ENCODE peak calls at places on chromosomes 6 and 20, in seven cellular contexts. One of them, this sample, is unnamed. For H3K36me3, the result is how much of the 10 kb centered on the place peaks cover.

GRCh38 chr6:142409794-142410193 is 108.0 kb downstream of the ADGRG6 start:
- DNase-seq in PC-9: no peak
- DNase-seq in hepatocyte: no peak
- DNase-seq in psoas muscle: no peak
- DNase-seq in heart left ventricle: no peak
- DNase-seq in left ventricle myocardium inferior: no peak
- DNase-seq in GM23338: no peak
- DNase-seq in this sample: no peak

GRCh38 chr6:48101277-48101676 is 9.7 kb downstream of the PTCHD4 start:
- DNase-seq in PC-9: no peak
- DNase-seq in hepatocyte: no peak
- DNase-seq in psoas muscle: no peak
- DNase-seq in left ventricle myocardium inferior: no peak
- DNase-seq in heart left ventricle: no peak
- DNase-seq in GM23338: no peak
- DNase-seq in this sample: peak

GRCh38 chr20:47897461-47897860 is 112.2 kb upstream of the SULF2 start:
- DNase-seq in PC-9: no peak
- DNase-seq in psoas muscle: no peak
- DNase-seq in left ventricle myocardium inferior: no peak
- DNase-seq in GM23338: no peak
- DNase-seq in heart left ventricle: no peak
- DNase-seq in hepatocyte: no peak
- DNase-seq in this sample: no peak

GRCh38 chr6:136762022-136762975 is 30.0 kb downstream of the MAP3K5 start:
- DNase-seq in GM23338: no peak
- DNase-seq in PC-9: no peak
- DNase-seq in heart left ventricle: no peak
- DNase-seq in hepatocyte: no peak
- DNase-seq in left ventricle myocardium inferior: no peak
- DNase-seq in psoas muscle: no peak
- DNase-seq in this sample: no peak

GRCh38 chr6:99868074-99868702 is 125.8 kb downstream of the MCHR2 start:
- DNase-seq in left ventricle myocardium inferior: peak
- DNase-seq in GM23338: peak
- DNase-seq in heart left ventricle: peak
- DNase-seq in PC-9: peak
- DNase-seq in hepatocyte: peak
- DNase-seq in psoas muscle: peak
- DNase-seq in this sample: peak

GRCh38 chr6:35601331-35602132 is 87.2 kb downstream of the FKBP5 start:
- DNase-seq in hepatocyte: peak
- DNase-seq in left ventricle myocardium inferior: no peak
- DNase-seq in PC-9: peak
- DNase-seq in heart left ventricle: no peak
- DNase-seq in GM23338: peak
- DNase-seq in psoas muscle: peak
- DNase-seq in this sample: peak

GRCh38 chr6:153963352-153963751 is 75.7 kb upstream of the OPRM1 start:
- DNase-seq in PC-9: no peak
- DNase-seq in psoas muscle: no peak
- DNase-seq in left ventricle myocardium inferior: no peak
- DNase-seq in heart left ventricle: no peak
- DNase-seq in hepatocyte: no peak
- DNase-seq in GM23338: peak
- DNase-seq in this sample: no peak

GRCh38 chr6:33621396-33622388 is 570 bp downstream of the ITPR3 start:
- DNase-seq in PC-9: peak
- DNase-seq in heart left ventricle: peak
- DNase-seq in GM23338: peak
- DNase-seq in psoas muscle: peak
- DNase-seq in hepatocyte: peak
- DNase-seq in left ventricle myocardium inferior: peak
- DNase-seq in this sample: peak

GRCh38 chr6:8182209-8182845 is 80.0 kb upstream of the EEF1E1 start:
- DNase-seq in GM23338: no peak
- DNase-seq in PC-9: no peak
- DNase-seq in left ventricle myocardium inferior: no peak
- DNase-seq in hepatocyte: no peak
- DNase-seq in heart left ventricle: no peak
- DNase-seq in psoas muscle: no peak
- DNase-seq in this sample: no peak

GRCh38 chr6:15023448-15023847 is 222.4 kb upstream of the JARID2 start:
- DNase-seq in psoas muscle: no peak
- DNase-seq in PC-9: no peak
- DNase-seq in hepatocyte: no peak
- DNase-seq in GM23338: no peak
- DNase-seq in left ventricle myocardium inferior: no peak
- DNase-seq in heart left ventricle: no peak
- DNase-seq in this sample: peak

GRCh38 chr6:110660066-110660655 is 155.1 kb downstream of the CDK19 start:
- DNase-seq in GM23338: no peak
- DNase-seq in PC-9: no peak
- DNase-seq in heart left ventricle: no peak
- DNase-seq in left ventricle myocardium inferior: no peak
- DNase-seq in hepatocyte: no peak
- DNase-seq in psoas muscle: no peak
- DNase-seq in this sample: no peak

GRCh38 chr6:35737413-35738211 is 780 bp downstream of the ARMC12 start:
- DNase-seq in PC-9: no peak
- DNase-seq in left ventricle myocardium inferior: no peak
- DNase-seq in heart left ventricle: no peak
- DNase-seq in GM23338: peak
- DNase-seq in hepatocyte: peak
- DNase-seq in psoas muscle: no peak
- DNase-seq in this sample: peak

GRCh38 chr6:90397929-90398674 is 101.5 kb upstream of the BACH2 start:
- DNase-seq in psoas muscle: no peak
- DNase-seq in left ventricle myocardium inferior: no peak
- DNase-seq in heart left ventricle: no peak
- DNase-seq in hepatocyte: peak
- DNase-seq in PC-9: peak
- DNase-seq in GM23338: no peak
- DNase-seq in this sample: peak

GRCh38 chr6:3742426-3743344 is 8.8 kb downstream of the PXDC1 start:
- DNase-seq in left ventricle myocardium inferior: peak
- DNase-seq in heart left ventricle: peak
- DNase-seq in GM23338: peak
- DNase-seq in hepatocyte: peak
- DNase-seq in psoas muscle: peak
- DNase-seq in PC-9: peak
- DNase-seq in this sample: peak

GRCh38 chr6:20238688-20239587 is 26.7 kb upstream of the MBOAT1 start:
- DNase-seq in psoas muscle: no peak
- DNase-seq in hepatocyte: no peak
- DNase-seq in PC-9: no peak
- DNase-seq in heart left ventricle: no peak
- DNase-seq in GM23338: peak
- DNase-seq in left ventricle myocardium inferior: no peak
- DNase-seq in this sample: no peak

GRCh38 chr6:90083891-90084290 is 189.6 kb downstream of the GJA10 start:
- DNase-seq in heart left ventricle: no peak
- DNase-seq in PC-9: no peak
- DNase-seq in psoas muscle: no peak
- DNase-seq in GM23338: no peak
- DNase-seq in hepatocyte: no peak
- DNase-seq in left ventricle myocardium inferior: no peak
- DNase-seq in this sample: no peak

GRCh38 chr20:57838670-57839142 is 128.9 kb upstream of the PMEPA1 start:
- DNase-seq in hepatocyte: peak
- DNase-seq in GM23338: no peak
- DNase-seq in left ventricle myocardium inferior: no peak
- DNase-seq in heart left ventricle: no peak
- DNase-seq in PC-9: no peak
- DNase-seq in psoas muscle: no peak
- DNase-seq in this sample: no peak

GRCh38 chr6:21808045-21808470 is 214.5 kb downstream of the SOX4 start:
- DNase-seq in psoas muscle: peak
- DNase-seq in left ventricle myocardium inferior: peak
- DNase-seq in GM23338: no peak
- DNase-seq in heart left ventricle: no peak
- DNase-seq in hepatocyte: no peak
- DNase-seq in PC-9: peak
- DNase-seq in this sample: peak

GRCh38 chr6:42907336-42907735 is 8.5 kb upstream of the PTCRA start:
- DNase-seq in left ventricle myocardium inferior: no peak
- DNase-seq in heart left ventricle: no peak
- DNase-seq in GM23338: no peak
- DNase-seq in psoas muscle: no peak
- DNase-seq in hepatocyte: no peak
- DNase-seq in PC-9: no peak
- DNase-seq in this sample: no peak

GRCh38 chr6:131225959-131226358 is 90.7 kb downstream of the AKAP7 start:
- DNase-seq in heart left ventricle: no peak
- DNase-seq in left ventricle myocardium inferior: no peak
- DNase-seq in psoas muscle: no peak
- DNase-seq in PC-9: no peak
- DNase-seq in hepatocyte: no peak
- DNase-seq in GM23338: no peak
- DNase-seq in this sample: no peak

DNA sequence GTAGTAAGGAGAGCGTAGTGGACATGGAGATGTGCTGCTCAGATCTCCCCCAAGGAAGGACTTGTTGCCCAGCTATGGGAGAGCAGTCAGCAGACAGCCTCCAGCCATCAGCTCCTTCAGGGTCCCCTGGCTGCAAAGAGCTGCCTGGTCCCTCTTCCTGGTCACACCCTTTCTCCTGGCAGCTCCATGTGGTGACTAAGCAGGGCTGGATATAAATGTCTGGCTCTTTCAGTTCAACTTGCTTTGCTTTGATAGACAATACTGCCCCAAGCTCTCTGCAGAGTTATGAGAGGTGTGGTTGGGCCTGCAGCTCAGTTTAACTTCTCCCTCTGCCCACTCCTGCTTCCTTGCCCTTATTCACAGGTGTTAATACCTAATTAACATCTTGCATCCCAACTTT is 64.1 kb upstream of the DDR1 start:
- DNase-seq in hepatocyte: peak
- DNase-seq in heart left ventricle: no peak
- DNase-seq in left ventricle myocardium inferior: peak
- DNase-seq in PC-9: peak
- DNase-seq in GM23338: no peak
- DNase-seq in psoas muscle: peak
- DNase-seq in this sample: peak
- TF ChIP-seq CTCF in hepatocyte: no peak
- TF ChIP-seq CTCF in heart left ventricle: peak
- TF ChIP-seq CTCF in left ventricle myocardium inferior: no peak
- TF ChIP-seq CTCF in PC-9: no peak
- TF ChIP-seq CTCF in GM23338: no peak
- TF ChIP-seq CTCF in psoas muscle: no peak
- TF ChIP-seq CTCF in this sample: peak

DNA sequence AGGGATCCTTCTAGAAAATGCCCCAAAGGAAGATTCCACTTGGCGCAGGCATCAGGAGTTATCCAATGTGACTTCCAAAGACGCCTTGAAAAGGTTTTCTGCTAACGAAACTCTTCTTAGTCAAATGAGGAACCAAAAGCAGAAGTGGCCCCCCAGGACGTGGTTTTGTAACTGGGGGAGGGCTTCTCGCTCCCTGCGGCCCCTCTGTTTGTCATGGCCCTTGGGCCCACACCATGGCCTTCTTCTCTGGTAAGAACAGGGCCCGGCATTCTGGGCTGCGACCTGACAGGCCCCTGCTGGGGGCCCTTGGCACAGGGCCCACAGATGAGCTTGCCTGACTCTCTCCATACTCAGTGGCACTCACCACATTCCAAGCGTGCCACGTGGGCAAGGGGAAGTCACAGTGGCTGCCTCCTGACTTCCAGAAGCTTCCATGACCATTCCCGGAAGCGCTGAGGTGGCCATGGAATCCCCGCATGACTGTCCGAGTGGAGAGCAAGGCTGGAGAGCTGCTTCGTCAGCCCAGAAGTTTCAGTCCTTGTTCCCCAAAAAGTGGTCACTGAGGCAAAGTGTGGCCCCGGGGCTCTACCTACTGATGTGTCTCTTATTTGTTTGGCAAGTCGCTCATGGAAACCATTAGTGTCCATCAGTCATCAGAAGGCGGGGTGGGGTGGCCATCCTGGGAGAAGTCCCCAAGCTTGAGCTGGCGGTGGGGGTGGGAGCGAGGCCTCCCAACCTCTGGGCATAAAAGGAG is 881 bp upstream of the CTSZ start:
- DNase-seq in psoas muscle: peak
- DNase-seq in heart left ventricle: peak
- DNase-seq in hepatocyte: no peak
- DNase-seq in PC-9: no peak
- DNase-seq in left ventricle myocardium inferior: peak
- DNase-seq in GM23338: peak
- DNase-seq in this sample: no peak
- H3K4me3 ChIP-seq in psoas muscle: peak
- H3K4me3 ChIP-seq in heart left ventricle: peak
- H3K4me3 ChIP-seq in hepatocyte: no peak
- H3K4me3 ChIP-seq in PC-9: peak
- H3K4me3 ChIP-seq in left ventricle myocardium inferior: peak
- H3K4me3 ChIP-seq in GM23338: peak
- H3K4me3 ChIP-seq in this sample: no peak

DNA sequence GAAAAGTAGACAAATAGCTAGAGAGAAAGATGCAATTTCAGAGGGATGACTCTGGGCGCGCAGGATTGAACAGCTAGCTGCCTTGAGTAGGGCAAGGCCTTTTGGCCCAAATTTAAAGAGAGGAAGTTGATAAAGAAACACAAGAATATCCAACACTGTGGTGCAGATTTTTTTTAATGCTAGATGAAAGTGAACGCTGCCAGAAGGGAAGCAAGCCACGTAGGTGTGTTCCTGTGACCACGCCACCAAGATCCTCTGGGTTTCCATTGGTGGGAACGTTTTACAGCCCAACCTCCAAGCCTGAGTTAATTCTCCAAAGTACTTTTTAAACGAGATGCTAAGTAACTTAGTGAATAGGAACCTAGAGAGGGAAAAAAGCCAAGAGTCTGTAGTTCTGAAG is 8.0 kb downstream of the LY86 start:
- DNase-seq in heart left ventricle: no peak
- DNase-seq in PC-9: no peak
- DNase-seq in left ventricle myocardium inferior: no peak
- DNase-seq in GM23338: no peak
- DNase-seq in hepatocyte: no peak
- DNase-seq in psoas muscle: no peak
- DNase-seq in this sample: no peak
- H3K36me3 ChIP-seq in heart left ventricle: under half
- H3K36me3 ChIP-seq in PC-9: under half
- H3K36me3 ChIP-seq in left ventricle myocardium inferior: under half
- H3K36me3 ChIP-seq in GM23338: under half
- H3K36me3 ChIP-seq in hepatocyte: under half
- H3K36me3 ChIP-seq in psoas muscle: under half
- H3K36me3 ChIP-seq in this sample: under half

DNA sequence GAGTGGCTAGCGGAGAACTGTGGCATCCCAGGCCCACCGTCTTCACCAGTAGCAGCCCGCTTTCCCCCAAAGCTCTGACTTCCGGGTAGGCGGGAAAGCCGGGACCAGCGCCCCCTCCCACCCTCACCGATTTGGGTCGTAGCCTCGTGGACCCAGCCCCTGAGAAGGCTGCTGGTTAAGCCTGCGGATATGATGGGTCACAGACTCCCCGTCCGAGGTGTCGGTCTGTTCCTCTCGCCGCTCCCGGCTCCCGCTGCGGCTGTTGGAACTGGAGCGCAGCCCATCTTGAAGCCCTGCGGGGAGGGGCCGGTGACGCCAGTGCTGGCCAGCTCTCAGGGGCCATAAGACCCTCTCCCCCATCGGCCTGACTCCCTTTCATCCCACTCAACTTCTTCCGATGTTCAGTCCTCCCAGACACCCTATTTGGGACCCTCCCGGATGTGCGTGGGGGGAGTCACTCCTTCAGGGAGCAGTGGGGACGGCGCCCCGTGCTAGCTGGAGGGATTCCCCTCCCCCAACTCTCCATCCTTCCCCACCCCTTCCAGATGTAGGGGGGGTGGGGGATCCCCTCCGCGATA is 772 bp downstream of the GNL1 start:
- DNase-seq in heart left ventricle: peak
- DNase-seq in psoas muscle: peak
- DNase-seq in left ventricle myocardium inferior: peak
- DNase-seq in GM23338: peak
- DNase-seq in PC-9: peak
- DNase-seq in hepatocyte: peak
- DNase-seq in this sample: no peak
- TF ChIP-seq CTCF in heart left ventricle: no peak
- TF ChIP-seq CTCF in psoas muscle: no peak
- TF ChIP-seq CTCF in left ventricle myocardium inferior: no peak
- TF ChIP-seq CTCF in GM23338: no peak
- TF ChIP-seq CTCF in PC-9: no peak
- TF ChIP-seq CTCF in hepatocyte: no peak
- TF ChIP-seq CTCF in this sample: no peak

This sample was measured in bronchial epithelial cell.